ENCODE peak calls at places on chromosomes 6 and 20, in four cellular contexts. One of them, this sample, is unnamed.
A peak's percentile ranks its signal among the peaks of the same experiment; 100 is the strongest.

GRCh38 chr20:43426172-43426571 is 31.5 kb upstream of the SRSF6 start:
- DNase-seq in right cardiac atrium: no peak
- DNase-seq in CD4-positive, alpha-beta T cell: no peak
- DNase-seq in lower lobe of right lung: no peak
- DNase-seq in this sample: no peak

GRCh38 chr20:24095753-24096152 is 107.2 kb upstream of the GGTLC1 start:
- DNase-seq in right cardiac atrium: no peak
- DNase-seq in CD4-positive, alpha-beta T cell: no peak
- DNase-seq in lower lobe of right lung: no peak
- DNase-seq in this sample: no peak

GRCh38 chr6:62797190-62797589 is 414.1 kb upstream of the FKBP1C start:
- DNase-seq in right cardiac atrium: no peak
- DNase-seq in CD4-positive, alpha-beta T cell: no peak
- DNase-seq in lower lobe of right lung: no peak
- DNase-seq in this sample: no peak

GRCh38 chr6:136961848-136962247 is 39.7 kb downstream of the SLC35D3 start:
- DNase-seq in right cardiac atrium: no peak
- DNase-seq in CD4-positive, alpha-beta T cell: no peak
- DNase-seq in lower lobe of right lung: no peak
- DNase-seq in this sample: no peak

GRCh38 chr6:110315856-110316398 is 42.2 kb downstream of the METTL24 start:
- DNase-seq in right cardiac atrium: no peak
- DNase-seq in CD4-positive, alpha-beta T cell: no peak
- DNase-seq in lower lobe of right lung: no peak
- DNase-seq in this sample: no peak

GRCh38 chr20:37938181-37938775 is 35.4 kb downstream of the VSTM2L start:
- DNase-seq in right cardiac atrium: no peak
- DNase-seq in CD4-positive, alpha-beta T cell: no peak
- DNase-seq in lower lobe of right lung: no peak
- DNase-seq in this sample: no peak

GRCh38 chr6:88086792-88087191 is 39.2 kb downstream of the SPACA1 start:
- DNase-seq in right cardiac atrium: no peak
- DNase-seq in CD4-positive, alpha-beta T cell: no peak
- DNase-seq in lower lobe of right lung: no peak
- DNase-seq in this sample: no peak

GRCh38 chr20:5349448-5349847 is 32.7 kb upstream of the PROKR2 start:
- DNase-seq in right cardiac atrium: no peak
- DNase-seq in CD4-positive, alpha-beta T cell: no peak
- DNase-seq in lower lobe of right lung: no peak
- DNase-seq in this sample: no peak

GRCh38 chr6:958531-958930 is 265.6 kb upstream of the EXOC2 start:
- DNase-seq in right cardiac atrium: no peak
- DNase-seq in CD4-positive, alpha-beta T cell: no peak
- DNase-seq in lower lobe of right lung: no peak
- DNase-seq in this sample: no peak

GRCh38 chr6:33289784-33290315 is 449 bp downstream of the PFDN6 start:
- DNase-seq in right cardiac atrium: no peak
- DNase-seq in CD4-positive, alpha-beta T cell: no peak
- DNase-seq in lower lobe of right lung: no peak
- DNase-seq in this sample: no peak

GRCh38 chr20:50728981-50729874 is 2.2 kb upstream of the PARD6B start:
- DNase-seq in right cardiac atrium: no peak
- DNase-seq in CD4-positive, alpha-beta T cell: no peak
- DNase-seq in lower lobe of right lung: peak; percentile 54
- DNase-seq in this sample: peak; percentile 85

GRCh38 chr6:169190144-169190584 is 63.5 kb downstream of the THBS2 start:
- DNase-seq in right cardiac atrium: peak; percentile 94
- DNase-seq in CD4-positive, alpha-beta T cell: no peak
- DNase-seq in lower lobe of right lung: no peak
- DNase-seq in this sample: peak; percentile 94

GRCh38 chr6:8025191-8025590 is 39.0 kb downstream of the BLOC1S5 start:
- DNase-seq in right cardiac atrium: no peak
- DNase-seq in CD4-positive, alpha-beta T cell: no peak
- DNase-seq in lower lobe of right lung: no peak
- DNase-seq in this sample: no peak

GRCh38 chr6:55399331-55399730 is 72.1 kb downstream of the GFRAL start:
- DNase-seq in right cardiac atrium: no peak
- DNase-seq in CD4-positive, alpha-beta T cell: no peak
- DNase-seq in lower lobe of right lung: no peak
- DNase-seq in this sample: no peak

GRCh38 chr6:140661691-140662090 is 1287.2 kb upstream of the CITED2 start:
- DNase-seq in right cardiac atrium: no peak
- DNase-seq in CD4-positive, alpha-beta T cell: no peak
- DNase-seq in lower lobe of right lung: no peak
- DNase-seq in this sample: no peak

GRCh38 chr20:39041067-39041466 is 78.9 kb downstream of the DHX35 start:
- DNase-seq in right cardiac atrium: no peak
- DNase-seq in CD4-positive, alpha-beta T cell: no peak
- DNase-seq in lower lobe of right lung: no peak
- DNase-seq in this sample: peak; percentile 52

GRCh38 chr20:47785900-47786762 is 850 bp upstream of the SULF2 start:
- DNase-seq in right cardiac atrium: peak; percentile 84
- DNase-seq in CD4-positive, alpha-beta T cell: no peak
- DNase-seq in lower lobe of right lung: no peak
- DNase-seq in this sample: peak; percentile 88

GRCh38 chr6:105786890-105787655 is 299.1 kb upstream of the PRDM1 start:
- DNase-seq in right cardiac atrium: no peak
- DNase-seq in CD4-positive, alpha-beta T cell: no peak
- DNase-seq in lower lobe of right lung: no peak
- DNase-seq in this sample: no peak

GRCh38 chr6:26133730-26134129 is 46.5 kb downstream of the HFE start:
- DNase-seq in right cardiac atrium: no peak
- DNase-seq in CD4-positive, alpha-beta T cell: no peak
- DNase-seq in lower lobe of right lung: no peak
- DNase-seq in this sample: no peak

GRCh38 chr6:79630883-79631799 is at the start of gene SH3BGRL2:
- DNase-seq in right cardiac atrium: peak; percentile 88
- DNase-seq in CD4-positive, alpha-beta T cell: no peak
- DNase-seq in lower lobe of right lung: peak; percentile 85
- DNase-seq in this sample: peak; percentile 90

GRCh38 chr6:138346302-138347195 is 31.2 kb upstream of the SMIM28 start:
- DNase-seq in right cardiac atrium: no peak
- DNase-seq in CD4-positive, alpha-beta T cell: no peak
- DNase-seq in lower lobe of right lung: no peak
- DNase-seq in this sample: no peak

GRCh38 chr6:25701807-25702206 is 49.8 kb downstream of the SCGN start:
- DNase-seq in right cardiac atrium: no peak
- DNase-seq in CD4-positive, alpha-beta T cell: no peak
- DNase-seq in lower lobe of right lung: no peak
- DNase-seq in this sample: no peak

GRCh38 chr6:43744931-43745727 is 24.9 kb upstream of the VEGFA start:
- DNase-seq in right cardiac atrium: no peak
- DNase-seq in CD4-positive, alpha-beta T cell: no peak
- DNase-seq in lower lobe of right lung: peak; percentile 63
- DNase-seq in this sample: no peak

GRCh38 chr6:122109075-122109474 is 290.4 kb upstream of the HSF2 start:
- DNase-seq in right cardiac atrium: no peak
- DNase-seq in CD4-positive, alpha-beta T cell: no peak
- DNase-seq in lower lobe of right lung: no peak
- DNase-seq in this sample: no peak

GRCh38 chr6:8064638-8065518 is 689 bp upstream of the BLOC1S5 start:
- DNase-seq in right cardiac atrium: peak; percentile 37
- DNase-seq in CD4-positive, alpha-beta T cell: no peak
- DNase-seq in lower lobe of right lung: no peak
- DNase-seq in this sample: no peak

GRCh38 chr6:157229733-157230132 is 93.6 kb downstream of the TMEM242 start:
- DNase-seq in right cardiac atrium: peak; percentile 28
- DNase-seq in CD4-positive, alpha-beta T cell: no peak
- DNase-seq in lower lobe of right lung: no peak
- DNase-seq in this sample: no peak

GRCh38 chr6:46421239-46421638 is 70.0 kb downstream of the RCAN2 start:
- DNase-seq in right cardiac atrium: no peak
- DNase-seq in CD4-positive, alpha-beta T cell: no peak
- DNase-seq in lower lobe of right lung: no peak
- DNase-seq in this sample: no peak

GRCh38 chr20:48605364-48606116 is 222.3 kb downstream of the PREX1 start:
- DNase-seq in right cardiac atrium: no peak
- DNase-seq in CD4-positive, alpha-beta T cell: no peak
- DNase-seq in lower lobe of right lung: peak; percentile 18
- DNase-seq in this sample: peak; percentile 43

GRCh38 chr6:78619016-78619415 is 248.3 kb upstream of the IRAK1BP1 start:
- DNase-seq in right cardiac atrium: no peak
- DNase-seq in CD4-positive, alpha-beta T cell: no peak
- DNase-seq in lower lobe of right lung: no peak
- DNase-seq in this sample: no peak

GRCh38 chr6:78615430-78615904 is 251.9 kb upstream of the IRAK1BP1 start:
- DNase-seq in right cardiac atrium: no peak
- DNase-seq in CD4-positive, alpha-beta T cell: no peak
- DNase-seq in lower lobe of right lung: no peak
- DNase-seq in this sample: no peak

GRCh38 chr6:78611886-78612480 is 255.4 kb upstream of the IRAK1BP1 start:
- DNase-seq in right cardiac atrium: no peak
- DNase-seq in CD4-positive, alpha-beta T cell: no peak
- DNase-seq in lower lobe of right lung: no peak
- DNase-seq in this sample: no peak

GRCh38 chr6:78611097-78611625 is 256.2 kb upstream of the IRAK1BP1 start:
- DNase-seq in right cardiac atrium: no peak
- DNase-seq in CD4-positive, alpha-beta T cell: no peak
- DNase-seq in lower lobe of right lung: no peak
- DNase-seq in this sample: no peak

DNA sequence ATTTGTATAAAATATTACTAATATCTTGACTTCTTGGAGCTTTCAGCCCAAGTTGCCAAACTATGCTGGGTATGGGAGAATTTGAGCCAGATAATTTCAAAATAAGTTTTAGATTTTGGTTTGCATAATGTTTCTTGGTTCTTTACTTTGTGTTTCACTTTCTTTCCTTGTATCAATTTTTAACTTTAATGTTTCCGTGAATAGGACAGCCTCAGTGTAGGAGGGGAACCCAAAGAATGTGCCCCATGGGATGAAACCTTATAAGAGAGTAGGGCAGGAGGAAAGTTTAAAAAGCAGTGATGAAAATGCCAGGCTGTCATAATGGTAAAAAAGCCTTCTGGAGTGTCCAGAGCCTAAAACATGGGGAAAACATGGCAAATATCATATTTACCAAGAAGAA is 252.4 kb upstream of the IRAK1BP1 start:
- DNase-seq in right cardiac atrium: no peak
- DNase-seq in CD4-positive, alpha-beta T cell: no peak
- DNase-seq in lower lobe of right lung: no peak
- DNase-seq in this sample: no peak
- H3K27ac ChIP-seq in right cardiac atrium: no peak overlapping the region
- H3K27ac ChIP-seq in CD4-positive, alpha-beta T cell: no peak overlapping the region
- H3K27ac ChIP-seq in lower lobe of right lung: no peak overlapping the region
- H3K27ac ChIP-seq in this sample: no peak overlapping the region

GRCh38 chr6:115934145-115934544 is 126.5 kb downstream of the FRK start:
- DNase-seq in right cardiac atrium: no peak
- DNase-seq in CD4-positive, alpha-beta T cell: no peak
- DNase-seq in lower lobe of right lung: no peak
- DNase-seq in this sample: no peak
- H3K27ac ChIP-seq in right cardiac atrium: no peak overlapping the region
- H3K27ac ChIP-seq in CD4-positive, alpha-beta T cell: no peak overlapping the region
- H3K27ac ChIP-seq in lower lobe of right lung: no peak overlapping the region
- H3K27ac ChIP-seq in this sample: no peak overlapping the region

GRCh38 chr20:35451295-35451694 is 4.1 kb upstream of the CEP250 start:
- DNase-seq in right cardiac atrium: no peak
- DNase-seq in CD4-positive, alpha-beta T cell: no peak
- DNase-seq in lower lobe of right lung: no peak
- DNase-seq in this sample: no peak

GRCh38 chr20:35458388-35458787 is 3.0 kb downstream of the CEP250 start:
- DNase-seq in right cardiac atrium: no peak
- DNase-seq in CD4-positive, alpha-beta T cell: no peak
- DNase-seq in lower lobe of right lung: no peak
- DNase-seq in this sample: no peak

GRCh38 chr20:35454881-35455609 is at the start of gene CEP250:
- DNase-seq in right cardiac atrium: peak; percentile 98
- DNase-seq in CD4-positive, alpha-beta T cell: peak; percentile 88
- DNase-seq in lower lobe of right lung: peak; percentile 96
- DNase-seq in this sample: peak; percentile 98

GRCh38 chr20:35448788-35449373 is 6.5 kb upstream of the CEP250 start:
- DNase-seq in right cardiac atrium: no peak
- DNase-seq in CD4-positive, alpha-beta T cell: no peak
- DNase-seq in lower lobe of right lung: no peak
- DNase-seq in this sample: no peak

DNA sequence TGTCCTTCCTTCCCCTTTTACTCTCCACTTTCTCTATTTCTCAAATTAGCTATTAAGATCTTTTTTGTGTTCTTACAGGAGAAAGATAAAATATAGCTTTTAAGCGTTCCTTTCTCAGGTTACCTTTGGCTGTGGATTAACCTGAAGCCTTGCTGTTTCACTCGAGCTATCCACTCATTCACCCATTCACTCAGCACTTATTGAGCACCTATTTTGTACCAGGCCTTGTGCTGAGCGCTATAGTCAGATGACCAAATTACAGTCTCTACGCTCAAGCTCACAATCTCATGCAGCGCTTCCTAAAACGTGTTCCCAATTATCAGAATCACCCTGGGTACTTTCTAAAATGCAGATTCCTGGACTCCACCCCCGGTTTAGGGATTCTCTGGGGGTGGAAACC is 1.8 kb upstream of the CEP250 start:
- DNase-seq in right cardiac atrium: no peak
- DNase-seq in CD4-positive, alpha-beta T cell: no peak
- DNase-seq in lower lobe of right lung: no peak
- DNase-seq in this sample: no peak
- H3K27ac ChIP-seq in right cardiac atrium: no peak overlapping the region
- H3K27ac ChIP-seq in CD4-positive, alpha-beta T cell: no peak overlapping the region
- H3K27ac ChIP-seq in lower lobe of right lung: no peak overlapping the region
- H3K27ac ChIP-seq in this sample: no peak overlapping the region

DNA sequence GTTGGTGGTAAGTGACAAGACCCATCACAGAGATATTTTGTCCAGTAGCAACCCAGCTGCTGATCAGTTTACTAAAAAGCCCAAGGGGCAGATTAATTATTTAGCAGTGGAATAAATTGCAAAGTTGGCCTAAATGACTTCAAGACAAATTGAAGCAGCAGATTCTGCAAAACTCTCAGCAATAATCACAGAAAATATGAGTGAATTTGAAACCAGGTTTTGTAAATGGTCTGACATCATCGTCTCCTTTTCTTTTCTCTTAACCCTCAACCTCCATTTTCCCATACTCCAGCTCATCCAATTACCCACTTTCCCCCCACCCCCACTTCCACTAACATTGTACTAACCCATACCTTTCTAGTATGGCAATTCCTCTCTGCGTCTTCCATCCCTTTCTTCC is 11.3 kb upstream of the PTPRK start:
- DNase-seq in right cardiac atrium: no peak
- DNase-seq in CD4-positive, alpha-beta T cell: no peak
- DNase-seq in lower lobe of right lung: no peak
- DNase-seq in this sample: no peak
- H3K27ac ChIP-seq in right cardiac atrium: no peak overlapping the region
- H3K27ac ChIP-seq in CD4-positive, alpha-beta T cell: no peak overlapping the region
- H3K27ac ChIP-seq in lower lobe of right lung: no peak overlapping the region
- H3K27ac ChIP-seq in this sample: no peak overlapping the region